ENCODE peak calls at places on chromosomes 2 and 18, in six cellular contexts. R is trophoblast cell, X is neuronal stem cell, C is H9, F is mesenchymal stem cell, G is mesendoderm. I is an unnamed sample.

GRCh38 chr2:3325458-3326181 is 52.0 kb downstream of the EIPR1 start:
- DNase-seq in X (no peak), C (no peak), F (no peak), R (no peak), G (no peak), I (no peak)

GRCh38 chr18:42784612-42785011 is 330.9 kb downstream of the RIT2 start:
- DNase-seq in R (no peak), C (no peak), F (no peak), G (no peak), X (no peak), I (no peak)

GRCh38 chr2:128754246-128754724 is 435.6 kb upstream of the HS6ST1 start:
- DNase-seq in X (no peak), R (no peak), F (peak; percentile 69), C (no peak), G (no peak), I (no peak)

GRCh38 chr2:61961231-61961901 is 55.9 kb downstream of the COMMD1 start:
- DNase-seq in R (no peak), C (no peak), G (no peak), F (no peak), X (no peak), I (no peak)

GRCh38 chr2:239728751-239729150 is 296.4 kb downstream of the NDUFA10 start:
- DNase-seq in C (no peak), X (no peak), F (no peak), R (no peak), G (no peak), I (no peak)

GRCh38 chr2:206201075-206201848 is 41.6 kb downstream of the EEF1B2 start:
- DNase-seq in G (no peak), F (no peak), R (peak; percentile 95), C (no peak), X (no peak), I (no peak)

GRCh38 chr18:79395761-79396404 is at the start of gene NFATC1:
- DNase-seq in X (peak; percentile 65), R (peak; percentile 71), C (peak; percentile 78), G (peak; percentile 86), F (peak; percentile 85), I (peak; percentile 67)

GRCh38 chr2:71499691-71500090 is 46.3 kb downstream of the DYSF start:
- DNase-seq in F (no peak), R (no peak), X (no peak), C (no peak), G (no peak), I (no peak)

GRCh38 chr2:2886934-2887333 is 490.7 kb downstream of the EIPR1 start:
- DNase-seq in F (no peak), G (no peak), R (no peak), C (no peak), X (no peak), I (no peak)

GRCh38 chr2:3637311-3637675 is 20.7 kb upstream of the ALLC start:
- DNase-seq in F (no peak), G (no peak), R (no peak), C (no peak), X (no peak), I (no peak)

GRCh38 chr2:152701198-152701597 is 16.1 kb downstream of the PRPF40A start:
- DNase-seq in G (no peak), R (peak; percentile 23), C (no peak), X (no peak), F (no peak), I (no peak)

GRCh38 chr2:28021898-28022297 is 131.4 kb downstream of the BABAM2 start:
- DNase-seq in G (no peak), X (no peak), F (no peak), R (no peak), C (no peak), I (no peak)
- H3K18ac ChIP-seq in G (no peak overlapping the region), X (no peak overlapping the region), F (no peak overlapping the region), R (no peak overlapping the region), C (no peak overlapping the region), I (no peak overlapping the region)

GRCh38 chr2:69716555-69717120 is 25.3 kb upstream of the ANXA4 start:
- DNase-seq in X (no peak), G (peak; percentile 35), F (no peak), C (no peak), R (no peak), I (peak; percentile 71)
- H3K18ac ChIP-seq in X (no peak overlapping the region), G (no peak overlapping the region), F (no peak overlapping the region), C (no peak overlapping the region), R (no peak overlapping the region), I (no peak overlapping the region)

GRCh38 chr18:3498705-3499451 is 48.9 kb downstream of the TGIF1 start:
- DNase-seq in R (peak; percentile 30), X (peak; percentile 53), C (peak; percentile 63), G (peak; percentile 73), F (peak; percentile 49), I (peak; percentile 39)
- H3K18ac ChIP-seq in R (no peak overlapping the region), X (peak overlapping the region; percentile 50), C (peak overlapping the region; percentile 50), G (peak overlapping the region; percentile 41), F (no peak overlapping the region), I (no peak overlapping the region)

DNA sequence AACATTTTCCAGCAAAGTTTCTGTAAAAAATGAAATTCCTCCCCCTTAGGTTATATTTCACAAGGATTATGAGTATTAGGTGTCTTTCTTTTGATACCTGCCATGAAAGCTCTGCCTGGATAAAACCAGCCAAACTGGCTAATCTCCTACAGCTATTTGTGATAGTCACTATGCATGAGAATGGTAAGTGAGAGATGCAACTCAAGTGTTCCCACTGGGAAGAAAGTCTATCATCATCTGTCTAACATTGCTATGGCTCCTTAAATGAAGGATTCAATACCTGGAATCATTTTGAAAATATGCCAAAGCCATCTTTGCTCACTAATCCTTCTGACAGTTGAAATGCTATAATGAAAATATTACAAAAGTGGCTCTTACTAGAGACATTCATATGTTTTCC is 339.9 kb upstream of the LRRTM4 start:
- DNase-seq in F (no peak), C (no peak), G (peak; percentile 42), R (no peak), X (no peak), I (no peak)
- H3K18ac ChIP-seq in F (no peak overlapping the region), C (no peak overlapping the region), G (no peak overlapping the region), R (no peak overlapping the region), X (no peak overlapping the region), I (no peak overlapping the region)